ENCODE peak calls at places on chromosomes 7 and 10, in seven cellular contexts. J is HCT116, W is IMR-90, E is endodermal cell, V is spleen, D is OCI-LY7, X is cardiac muscle cell. A is an unnamed sample. For H3K36me3, the result is how much of the 10 kb centered on the place peaks cover.

GRCh38 chr7:93442478-93443224 is 131.9 kb downstream of the CALCR start:
- DNase-seq in J (peak), W (peak), E (peak), V (no peak), D (peak), X (peak), A (no peak)

GRCh38 chr7:150800576-150801241 is at the start of gene TMEM176A:
- DNase-seq in J (no peak), W (no peak), E (no peak), V (no peak), D (no peak), X (no peak), A (no peak)

GRCh38 chr7:94301024-94301588 is 93.6 kb upstream of the COL1A2 start:
- DNase-seq in J (peak), W (peak), E (peak), V (no peak), D (no peak), X (peak), A (peak)

GRCh38 chr7:36159618-36160017 is 6.6 kb downstream of the EEPD1 start:
- DNase-seq in J (no peak), W (no peak), E (no peak), V (no peak), D (no peak), X (no peak), A (no peak)

GRCh38 chr7:112452102-112452888 is 2.0 kb downstream of the IFRD1 start:
- DNase-seq in J (no peak), W (peak), E (peak), V (no peak), D (peak), X (peak), A (no peak)

GRCh38 chr10:6255548-6256061 is 52.9 kb downstream of the PFKFB3 start:
- DNase-seq in J (no peak), W (no peak), E (peak), V (no peak), D (no peak), X (no peak), A (no peak)

GRCh38 chr7:44541-44896 is 147.9 kb upstream of the FAM20C start:
- DNase-seq in J (no peak), W (no peak), E (no peak), V (peak), D (no peak), X (no peak), A (no peak)

GRCh38 chr10:86375204-86375603 is 8.6 kb upstream of the GRID1 start:
- DNase-seq in J (no peak), W (no peak), E (no peak), V (peak), D (no peak), X (no peak), A (no peak)

GRCh38 chr7:50812847-50813475 is 30.3 kb upstream of the GRB10 start:
- DNase-seq in J (peak), W (peak), E (peak), V (no peak), D (no peak), X (peak), A (peak)

GRCh38 chr10:104492349-104492940 is 138.8 kb downstream of the CFAP58 start:
- DNase-seq in J (no peak), W (no peak), E (peak), V (no peak), D (no peak), X (no peak), A (peak)

GRCh38 chr10:116274141-116274861 is 1.3 kb upstream of the GFRA1 start:
- DNase-seq in J (no peak), W (no peak), E (peak), V (no peak), D (no peak), X (peak), A (no peak)

GRCh38 chr10:31650010-31650409 is 278.6 kb downstream of the ARHGAP12 start:
- DNase-seq in J (no peak), W (peak), E (no peak), V (no peak), D (no peak), X (no peak), A (peak)

GRCh38 chr7:89623018-89623672 is 531.1 kb upstream of the STEAP1 start:
- DNase-seq in J (peak), W (peak), E (peak), V (no peak), D (peak), X (peak), A (no peak)

GRCh38 chr10:46068117-46068516 is 22.0 kb upstream of the MSMB start:
- DNase-seq in J (no peak), W (no peak), E (peak), V (no peak), D (no peak), X (no peak), A (no peak)

GRCh38 chr7:105131033-105131656 is 117.1 kb downstream of the KMT2E start:
- DNase-seq in J (no peak), W (peak), E (peak), V (no peak), D (no peak), X (no peak), A (no peak)

GRCh38 chr10:102629661-102630614 is 14.3 kb upstream of the TRIM8 start:
- DNase-seq in J (no peak), W (peak), E (peak), V (peak), D (no peak), X (peak), A (peak)

GRCh38 chr7:151650161-151650560 is 130.5 kb upstream of the RHEB start:
- DNase-seq in J (no peak), W (no peak), E (no peak), V (no peak), D (no peak), X (no peak), A (no peak)

DNA sequence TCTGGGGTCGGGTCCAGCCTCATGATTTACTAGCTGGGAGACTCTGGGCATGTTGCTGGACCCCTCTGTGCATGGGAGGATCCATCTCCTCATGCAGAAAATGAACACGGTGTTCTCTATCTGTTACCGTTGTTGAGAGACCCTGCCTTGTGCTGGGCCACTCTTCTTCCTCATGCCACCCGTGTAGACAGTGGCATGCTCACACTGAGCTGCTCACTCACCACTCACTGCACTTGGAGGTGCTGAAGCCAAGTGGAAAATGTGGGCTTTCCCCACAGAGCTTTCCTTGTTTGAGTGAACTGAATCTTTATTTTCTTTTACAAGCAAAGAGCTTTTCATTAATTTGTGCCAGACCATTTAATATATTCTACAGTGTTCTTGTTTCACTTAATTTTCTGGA is 77.5 kb upstream of the GDF10 start:
- DNase-seq in J (no peak), W (no peak), E (peak), V (no peak), D (no peak), X (no peak), A (no peak)
- TF ChIP-seq CTCF in J (no peak), W (no peak), E (no peak), V (no peak), D (no peak), X (no peak), A (no peak)

DNA sequence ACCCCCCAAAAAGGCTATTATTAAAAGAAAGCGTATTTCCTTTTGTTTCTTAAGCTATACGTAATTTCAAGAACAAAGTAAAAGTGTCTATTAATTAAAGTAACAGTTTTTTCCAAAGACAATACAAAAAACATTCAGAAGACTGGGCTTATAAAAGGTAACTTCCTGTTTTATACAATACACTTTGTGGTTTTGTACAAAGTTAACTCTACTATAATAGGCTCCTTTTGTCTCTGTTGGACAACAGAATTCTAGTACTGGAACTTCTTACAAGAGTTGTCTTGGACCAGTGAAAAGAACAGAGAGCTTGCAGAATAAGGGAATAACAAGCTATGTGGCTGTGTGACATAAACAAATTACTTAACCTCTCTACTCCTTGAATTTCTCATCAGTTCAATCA is 21.5 kb downstream of the SFMBT2 start:
- DNase-seq in J (no peak), W (no peak), E (no peak), V (no peak), D (peak), X (no peak), A (no peak)
- H3K4me3 ChIP-seq in J (no peak), W (no peak), E (no peak), V (no peak), D (peak), X (no peak), A (no peak)

GRCh38 chr7:102424129-102424551 is 9.2 kb upstream of the ORAI2 start:
- DNase-seq in J (no peak), W (no peak), E (peak), V (no peak), D (peak), X (no peak), A (no peak)
- H3K36me3 ChIP-seq in J (under half), W (under half), E (under half), V (half or more), D (half or more), X (under half), A (under half)

DNA sequence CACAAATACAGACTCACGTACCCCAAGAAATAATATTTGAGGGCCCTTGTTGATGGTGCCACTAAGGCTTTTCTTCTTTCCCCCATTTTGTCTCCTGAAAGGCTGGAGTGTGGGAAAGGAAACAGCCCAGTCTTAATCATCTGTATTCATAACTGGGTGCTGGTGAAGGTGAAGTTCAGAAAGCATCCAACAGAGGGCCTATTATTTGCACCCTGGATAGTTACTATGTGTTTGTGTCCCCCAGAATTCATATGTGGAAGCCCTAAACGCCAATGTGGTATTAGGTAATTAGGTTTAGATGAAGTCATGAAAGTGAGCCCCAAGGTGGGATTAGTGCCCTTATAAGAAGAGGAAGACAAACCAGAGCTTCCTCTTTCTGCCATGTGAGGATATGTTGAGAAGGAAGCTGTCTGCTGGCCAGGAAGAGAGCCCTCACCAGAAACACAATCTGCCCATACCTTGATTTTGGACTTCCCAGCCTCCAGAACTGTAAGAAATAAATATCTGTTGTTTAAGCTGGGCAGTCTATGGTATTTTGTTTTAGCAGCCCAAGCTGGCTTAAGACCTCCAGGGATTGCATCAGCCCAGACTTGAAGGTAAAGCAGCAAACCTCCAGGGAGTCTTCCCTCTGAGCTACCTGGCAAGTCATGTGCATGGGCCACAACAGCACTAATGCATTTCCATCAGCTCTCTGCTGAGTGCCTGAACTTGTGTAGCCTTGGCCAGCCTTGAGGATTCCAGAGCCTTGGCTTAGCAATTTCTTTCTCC is 90.0 kb upstream of the ADRB1 start:
- DNase-seq in J (no peak), W (no peak), E (no peak), V (no peak), D (peak), X (no peak), A (no peak)
- TF ChIP-seq CTCF in J (no peak), W (no peak), E (peak), V (no peak), D (peak), X (peak), A (peak)